ENCODE peak calls at places on chromosomes 11 and 22, in seven cellular contexts. N, C, Q, D, E, I and V are unnamed samples.

GRCh38 chr22:27776410-27776958 is 25.1 kb downstream of the MN1 start:
- DNase-seq in N (no peak), C (no peak), Q (no peak), D (no peak), E (no peak), I (no peak), V (peak; percentile 61)

GRCh38 chr11:113581713-113582112 is 106.5 kb upstream of the DRD2 start:
- DNase-seq in N (no peak), C (no peak), Q (no peak), D (no peak), E (no peak), I (no peak), V (no peak)

GRCh38 chr11:3195251-3196160 is 23.1 kb downstream of the MRGPRG start:
- DNase-seq in N (peak; percentile 30), C (no peak), Q (no peak), D (peak; percentile 51), E (peak; percentile 71), I (peak; percentile 44), V (peak; percentile 49)

GRCh38 chr11:68313574-68314202 is 1.3 kb downstream of the LRP5 start:
- DNase-seq in N (peak; percentile 66), C (no peak), Q (no peak), D (no peak), E (no peak), I (no peak), V (peak; percentile 65)

GRCh38 chr22:23092217-23092955 is 22.1 kb downstream of the GNAZ start:
- DNase-seq in N (no peak), C (no peak), Q (no peak), D (no peak), E (no peak), I (no peak), V (no peak)

GRCh38 chr11:68924073-68924925 is 20.6 kb downstream of the IGHMBP2 start:
- DNase-seq in N (no peak), C (no peak), Q (no peak), D (no peak), E (no peak), I (peak; percentile 37), V (no peak)

GRCh38 chr11:130585545-130585944 is 137.1 kb downstream of the ADAMTS15 start:
- DNase-seq in N (no peak), C (no peak), Q (no peak), D (no peak), E (no peak), I (peak; percentile 28), V (peak; percentile 14)

GRCh38 chr11:102244681-102245409 is 72.4 kb upstream of the BIRC3 start:
- DNase-seq in N (peak; percentile 78), C (peak; percentile 20), Q (no peak), D (no peak), E (no peak), I (no peak), V (no peak)

GRCh38 chr22:25405854-25406509 is 158.5 kb upstream of the GRK3 start:
- DNase-seq in N (no peak), C (no peak), Q (no peak), D (no peak), E (no peak), I (no peak), V (no peak)

GRCh38 chr22:25085930-25086901 is 113.4 kb upstream of the CRYBB3 start:
- DNase-seq in N (peak; percentile 38), C (no peak), Q (no peak), D (no peak), E (no peak), I (no peak), V (no peak)

GRCh38 chr11:8692417-8692816 is 9.8 kb downstream of the RPL27A start:
- DNase-seq in N (no peak), C (no peak), Q (no peak), D (no peak), E (no peak), I (no peak), V (no peak)

GRCh38 chr11:76654980-76655379 is 15.6 kb downstream of the LRRC32 start:
- DNase-seq in N (no peak), C (no peak), Q (no peak), D (no peak), E (peak; percentile 65), I (no peak), V (no peak)

GRCh38 chr11:3074912-3075589 is 17.8 kb upstream of the CARS1 start:
- DNase-seq in N (no peak), C (no peak), Q (no peak), D (peak; percentile 93), E (no peak), I (no peak), V (no peak)

GRCh38 chr11:72724021-72724561 is 28.1 kb downstream of the ARAP1 start:
- DNase-seq in N (no peak), C (no peak), Q (no peak), D (no peak), E (no peak), I (no peak), V (no peak)

GRCh38 chr11:90364527-90364926 is 141.7 kb upstream of the CHORDC1 start:
- DNase-seq in N (no peak), C (no peak), Q (no peak), D (no peak), E (no peak), I (no peak), V (no peak)

GRCh38 chr11:67033661-67034166 is 10.8 kb downstream of the SYT12 start:
- DNase-seq in N (peak; percentile 98), C (no peak), Q (peak; percentile 93), D (no peak), E (no peak), I (no peak), V (no peak)

GRCh38 chr11:70107756-70108155 is 29.6 kb downstream of the ANO1 start:
- DNase-seq in N (no peak), C (no peak), Q (no peak), D (no peak), E (no peak), I (no peak), V (no peak)

GRCh38 chr11:70110538-70111055 is 32.5 kb downstream of the ANO1 start:
- DNase-seq in N (no peak), C (no peak), Q (no peak), D (no peak), E (no peak), I (no peak), V (no peak)

GRCh38 chr11:70108250-70108649 is 30.1 kb downstream of the ANO1 start:
- DNase-seq in N (peak; percentile 47), C (no peak), Q (peak; percentile 43), D (no peak), E (no peak), I (no peak), V (no peak)

GRCh38 chr11:70109903-70110302 is 31.8 kb downstream of the ANO1 start:
- DNase-seq in N (no peak), C (no peak), Q (no peak), D (no peak), E (no peak), I (no peak), V (no peak)

GRCh38 chr11:70109006-70109405 is 30.9 kb downstream of the ANO1 start:
- DNase-seq in N (peak; percentile 43), C (no peak), Q (no peak), D (no peak), E (no peak), I (peak; percentile 39), V (no peak)
- H3K27ac ChIP-seq in N (peak overlapping the region; percentile 4), C (no peak overlapping the region), Q (no peak overlapping the region), D (no peak overlapping the region), E (no peak overlapping the region), I (no peak overlapping the region), V (no peak overlapping the region)

DNA sequence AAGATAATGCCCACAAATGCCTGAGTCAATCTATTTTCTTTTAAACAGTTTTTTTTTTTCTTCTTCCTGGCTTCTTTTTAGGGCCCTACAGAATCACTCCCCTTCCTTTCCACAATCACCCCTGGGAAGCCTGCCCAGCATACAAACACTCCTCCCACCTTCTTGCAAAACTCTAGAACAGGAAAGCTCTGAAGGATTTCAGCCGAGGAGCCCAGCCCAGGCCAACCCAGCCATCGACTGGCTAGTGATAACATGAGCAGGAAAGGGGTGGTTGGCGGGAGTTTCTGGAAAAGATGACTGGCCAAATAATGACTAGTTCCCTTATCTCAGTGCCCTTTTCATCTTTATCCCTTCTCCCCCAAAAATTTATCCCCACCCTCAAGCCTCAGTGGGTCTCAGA is 68.2 kb downstream of the USP35 start:
- DNase-seq in N (peak; percentile 57), C (no peak), Q (peak; percentile 66), D (peak; percentile 73), E (peak; percentile 87), I (peak; percentile 27), V (no peak)
- H3K27ac ChIP-seq in N (no peak overlapping the region), C (no peak overlapping the region), Q (no peak overlapping the region), D (peak overlapping the region; percentile 10), E (no peak overlapping the region), I (no peak overlapping the region), V (no peak overlapping the region)

DNA sequence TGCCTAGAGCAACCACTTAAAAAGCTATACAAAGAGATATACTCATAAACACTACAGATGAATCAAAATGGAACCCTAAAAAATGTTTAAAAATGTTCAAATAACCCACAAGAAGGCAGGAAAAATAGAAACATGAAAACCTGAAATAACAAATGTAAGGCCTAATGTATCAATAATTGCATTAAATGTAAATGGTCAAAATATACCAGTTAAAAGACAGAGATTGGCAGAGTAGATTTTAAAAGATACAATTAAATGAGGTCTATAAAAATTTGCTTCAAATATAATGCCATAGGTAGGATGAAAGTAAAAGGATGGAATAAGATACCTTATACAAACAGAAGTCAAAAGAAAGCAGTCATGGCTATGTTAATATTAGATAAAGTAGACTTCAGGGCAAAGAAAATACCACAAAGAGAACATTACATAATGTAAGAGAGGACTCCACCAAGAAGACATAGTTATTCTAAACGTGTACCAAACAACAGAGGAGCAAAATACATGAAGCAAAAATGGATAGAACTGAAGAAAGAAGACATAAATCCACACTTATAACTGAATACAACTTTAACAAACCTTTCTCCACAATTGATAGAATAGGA is 25.2 kb downstream of the SHANK2 start:
- DNase-seq in N (no peak), C (no peak), Q (no peak), D (no peak), E (no peak), I (no peak), V (no peak)
- H3K27ac ChIP-seq in N (no peak overlapping the region), C (no peak overlapping the region), Q (no peak overlapping the region), D (no peak overlapping the region), E (no peak overlapping the region), I (no peak overlapping the region), V (no peak overlapping the region)

GRCh38 chr22:39569066-39569465 is 1.5 kb upstream of the CACNA1I start:
- DNase-seq in N (no peak), C (no peak), Q (no peak), D (no peak), E (no peak), I (no peak), V (no peak)

GRCh38 chr22:39568278-39568981 is 2.1 kb upstream of the CACNA1I start:
- DNase-seq in N (no peak), C (no peak), Q (no peak), D (no peak), E (no peak), I (no peak), V (no peak)

GRCh38 chr22:39571538-39571937 is 985 bp downstream of the CACNA1I start:
- DNase-seq in N (no peak), C (no peak), Q (no peak), D (no peak), E (no peak), I (no peak), V (no peak)

GRCh38 chr22:39570665-39571064 is at the start of gene CACNA1I:
- DNase-seq in N (no peak), C (no peak), Q (no peak), D (no peak), E (no peak), I (no peak), V (no peak)

DNA sequence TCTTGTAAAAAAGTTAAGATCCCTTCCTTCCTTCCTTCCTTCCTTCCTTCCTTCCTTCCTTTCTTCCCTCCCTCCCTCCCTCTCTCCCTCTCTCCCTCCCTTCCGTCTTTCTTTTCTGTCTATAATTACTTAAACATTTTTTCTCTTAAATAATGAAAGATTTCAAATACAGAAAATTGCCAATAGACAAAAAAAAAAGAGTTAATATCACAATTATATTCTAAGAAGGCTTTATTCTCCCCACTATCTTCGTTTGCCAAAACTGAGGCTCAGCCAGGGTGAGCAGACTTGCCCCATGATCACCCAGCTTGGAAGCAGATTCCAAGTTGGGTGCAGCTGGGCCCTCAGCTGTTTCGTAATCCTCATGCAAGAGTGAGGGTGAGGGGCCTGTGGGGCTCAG is 327 bp upstream of the CACNA1I start:
- DNase-seq in N (no peak), C (no peak), Q (no peak), D (no peak), E (no peak), I (no peak), V (no peak)
- H3K27ac ChIP-seq in N (no peak overlapping the region), C (no peak overlapping the region), Q (no peak overlapping the region), D (no peak overlapping the region), E (no peak overlapping the region), I (no peak overlapping the region), V (no peak overlapping the region)